ENCODE peak calls at places on chromosomes 5 and 9, in four cellular contexts. J, A, B and N are unnamed samples.

GRCh38 chr9:118401551-118401950 is 697.3 kb downstream of the TLR4 start:
- DNase-seq in J (no peak), A (no peak), B (no peak), N (no peak)

GRCh38 chr5:151155149-151155776 is 2.3 kb downstream of the ANXA6 start:
- DNase-seq in J (no peak), A (no peak), B (no peak), N (no peak)

GRCh38 chr9:20598367-20598766 is 23.9 kb downstream of the MLLT3 start:
- DNase-seq in J (no peak), A (no peak), B (no peak), N (no peak)

GRCh38 chr9:124477211-124478013 is 27.2 kb downstream of the ADGRD2 start:
- DNase-seq in J (peak; percentile 33), A (peak; percentile 51), B (no peak), N (no peak)

GRCh38 chr5:35854248-35854647 is 2.4 kb upstream of the IL7R start:
- DNase-seq in J (no peak), A (no peak), B (no peak), N (no peak)

GRCh38 chr9:23851024-23851629 is 25.1 kb upstream of the ELAVL2 start:
- DNase-seq in J (peak; percentile 6), A (peak; percentile 73), B (no peak), N (no peak)

GRCh38 chr5:97078958-97079357 is 63.5 kb downstream of the LIX1 start:
- DNase-seq in J (no peak), A (no peak), B (no peak), N (no peak)

GRCh38 chr9:109683521-109683920 is 96.5 kb upstream of the PALM2AKAP2 start:
- DNase-seq in J (no peak), A (no peak), B (no peak), N (no peak)

GRCh38 chr5:44536650-44537260 is 147.5 kb upstream of the FGF10 start:
- DNase-seq in J (peak; percentile 17), A (peak; percentile 12), B (peak; percentile 60), N (no peak)

GRCh38 chr9:69385474-69386091 is 60.6 kb downstream of the ENTREP1 start:
- DNase-seq in J (peak; percentile 35), A (no peak), B (no peak), N (no peak)

GRCh38 chr5:94793113-94793815 is 174.8 kb downstream of the SLF1 start:
- DNase-seq in J (no peak), A (no peak), B (no peak), N (no peak)

GRCh38 chr5:134149571-134150303 is 27.0 kb downstream of the SKP1 start:
- DNase-seq in J (no peak), A (no peak), B (peak; percentile 51), N (no peak)

GRCh38 chr5:77087484-77088291 is 603 bp upstream of the ZBED3 start:
- DNase-seq in J (no peak), A (peak; percentile 6), B (peak; percentile 61), N (no peak)

GRCh38 chr9:78325343-78325742 is 28.4 kb downstream of the PSAT1 start:
- DNase-seq in J (no peak), A (no peak), B (no peak), N (no peak)

GRCh38 chr5:180433029-180433416 is 61.2 kb upstream of the CNOT6 start:
- DNase-seq in J (no peak), A (no peak), B (no peak), N (no peak)

GRCh38 chr5:175464414-175465233 is 13.7 kb upstream of the SFXN1 start:
- DNase-seq in J (peak; percentile 75), A (no peak), B (no peak), N (no peak)

GRCh38 chr5:111932628-111933027 is 175.6 kb upstream of the NREP start:
- DNase-seq in J (no peak), A (no peak), B (no peak), N (no peak)

GRCh38 chr9:89878003-89878411 is 273.2 kb downstream of the GADD45G start:
- DNase-seq in J (no peak), A (no peak), B (peak; percentile 38), N (no peak)

GRCh38 chr5:179439181-179439990 is 94.1 kb upstream of the ADAMTS2 start:
- DNase-seq in J (no peak), A (no peak), B (no peak), N (no peak)

GRCh38 chr9:31520301-31521085 is 864.0 kb upstream of the ACO1 start:
- DNase-seq in J (no peak), A (no peak), B (no peak), N (no peak)